ENCODE peak calls at places on chromosomes 1 and 21, in ten cellular contexts. F is amniotic stem cell; S is body of pancreas; A is effector memory CD8-positive, alpha-beta T cell; P is Right ventricle myocardium superior; K is posterior vena cava; W is H54; R is activated T-helper 9 cell treated with anti-CD3 and anti-CD28 coated beads, Interleukin-2, amount 50 U/mL, for 16 hours; U is lung microvascular endothelial cell; V is GM12878. Q is an unnamed sample.

GRCh38 chr1:2229032-2229920 is 1.2 kb downstream of the SKI start:
- DNase-seq in S (peak; percentile 65), K (peak; percentile 90), P (peak; percentile 89), A (peak; percentile 42), R (peak; percentile 36), W (no peak), U (peak; percentile 74), V (no peak), F (no peak), Q (peak; percentile 83)

GRCh38 chr1:48208251-48208650 is 14.3 kb upstream of the SLC5A9 start:
- DNase-seq in P (no peak), K (no peak), F (no peak), W (no peak), U (no peak), A (no peak), R (no peak), V (no peak), S (no peak), Q (no peak)

GRCh38 chr1:53683986-53684740 is 54.8 kb downstream of the GLIS1 start:
- DNase-seq in W (no peak), P (peak; percentile 8), A (no peak), S (no peak), K (no peak), F (no peak), U (no peak), R (no peak), V (no peak), Q (peak; percentile 5)

GRCh38 chr1:185998391-185998790 is 264.2 kb downstream of the HMCN1 start:
- DNase-seq in A (no peak), W (no peak), U (no peak), R (no peak), F (no peak), K (no peak), P (no peak), V (no peak), S (no peak), Q (peak; percentile 17)

GRCh38 chr1:198805498-198806151 is 166.8 kb downstream of the PTPRC start:
- DNase-seq in K (no peak), F (no peak), V (no peak), W (no peak), R (no peak), A (no peak), U (no peak), P (no peak), S (no peak), Q (no peak)

GRCh38 chr21:37564341-37564923 is 197.9 kb downstream of the DYRK1A start:
- DNase-seq in A (peak; percentile 77), F (peak; percentile 99), K (peak; percentile 95), U (peak; percentile 100), W (peak; percentile 98), P (peak; percentile 76), V (peak; percentile 58), S (peak; percentile 70), R (peak; percentile 81), Q (peak; percentile 95)

GRCh38 chr1:147851149-147851548 is 51.4 kb upstream of the GJA8 start:
- DNase-seq in U (peak; percentile 80), F (no peak), W (no peak), S (no peak), P (no peak), A (no peak), V (no peak), K (no peak), R (no peak), Q (peak; percentile 14)

GRCh38 chr1:94679336-94680007 is 137.9 kb upstream of the F3 start:
- DNase-seq in P (peak; percentile 79), S (no peak), R (no peak), W (no peak), F (no peak), K (peak; percentile 94), A (no peak), U (no peak), V (no peak), Q (no peak)

GRCh38 chr1:115412286-115412685 is 74.2 kb upstream of the NGF start:
- DNase-seq in S (no peak), V (no peak), K (no peak), A (no peak), W (no peak), P (no peak), R (no peak), F (no peak), U (peak; percentile 30), Q (no peak)

GRCh38 chr1:55640708-55641473 is 425.7 kb upstream of the USP24 start:
- DNase-seq in R (no peak), F (no peak), V (peak; percentile 2), W (peak; percentile 23), S (peak; percentile 31), A (no peak), P (peak; percentile 82), U (peak; percentile 77), K (peak; percentile 89), Q (no peak)

Q was measured in A673.